ENCODE peak calls at places on chromosomes 11 and 22, in eight cellular contexts. S is stomach, M is spleen, L is HCT116, W is breast epithelium, A is GM23338, D is endothelial cell of umbilical vein, C is HepG2. I is an unnamed sample. For H3K4me1, the result is how much of the 10 kb centered on the place peaks cover.

GRCh38 chr11:32586576-32587190 is 3.1 kb downstream of the EIF3M start:
- DNase-seq in W (no peak), S (no peak), C (peak), D (peak), L (peak), M (no peak), A (peak), I (no peak)

GRCh38 chr11:133955945-133956421 is 785 bp downstream of the IGSF9B start:
- DNase-seq in S (no peak), C (no peak), L (no peak), A (peak), W (no peak), D (no peak), M (no peak), I (no peak)

GRCh38 chr11:103619480-103619879 is 417.0 kb upstream of the DDI1 start:
- DNase-seq in M (no peak), S (no peak), L (no peak), D (no peak), A (no peak), C (no peak), W (no peak), I (no peak)

GRCh38 chr11:37557990-37558389 is 960.0 kb upstream of the RAG2 start:
- DNase-seq in S (no peak), A (no peak), C (no peak), W (no peak), L (no peak), D (no peak), M (no peak), I (no peak)

GRCh38 chr11:68996376-68997123 is 15.8 kb upstream of the MRGPRD start:
- DNase-seq in D (no peak), L (no peak), C (no peak), W (peak), S (no peak), M (peak), A (no peak), I (no peak)

GRCh38 chr11:798093-798713 is at the start of gene SLC25A22:
- DNase-seq in A (peak), L (no peak), M (peak), S (peak), D (peak), W (peak), C (peak), I (peak)

GRCh38 chr22:35205956-35206355 is 51.3 kb upstream of the HMGXB4 start:
- DNase-seq in C (no peak), L (no peak), A (no peak), D (no peak), S (no peak), W (no peak), M (no peak), I (no peak)

GRCh38 chr11:43119275-43119970 is 192.4 kb upstream of the API5 start:
- DNase-seq in C (no peak), W (no peak), M (no peak), A (peak), D (no peak), S (no peak), L (no peak), I (no peak)

GRCh38 chr11:44502506-44502905 is 63.0 kb upstream of the CD82 start:
- DNase-seq in D (no peak), S (no peak), L (no peak), C (no peak), M (no peak), A (no peak), W (no peak), I (no peak)

GRCh38 chr11:18720811-18721575 is 5.0 kb downstream of the IGSF22 start:
- DNase-seq in C (no peak), W (peak), M (peak), L (peak), S (peak), D (peak), A (peak), I (peak)

GRCh38 chr11:47573321-47573720 is 5.4 kb downstream of the KBTBD4 start:
- DNase-seq in W (no peak), L (no peak), A (no peak), C (no peak), D (no peak), S (no peak), M (peak), I (no peak)

GRCh38 chr22:30609260-30610185 is 2.5 kb downstream of the TCN2 start:
- DNase-seq in M (no peak), D (peak), C (no peak), W (no peak), S (peak), A (peak), L (no peak), I (peak)

GRCh38 chr22:39908121-39908520 is 7.2 kb downstream of the GRAP2 start:
- DNase-seq in W (no peak), A (no peak), L (no peak), C (no peak), M (no peak), D (no peak), S (no peak), I (no peak)

GRCh38 chr11:35142481-35143207 is 3.7 kb downstream of the CD44 start:
- DNase-seq in S (no peak), A (peak), W (no peak), M (no peak), C (peak), L (no peak), D (peak), I (peak)

GRCh38 chr11:35144103-35144741 is 5.3 kb downstream of the CD44 start:
- DNase-seq in D (no peak), M (peak), A (no peak), S (peak), C (no peak), W (no peak), L (no peak), I (peak)

GRCh38 chr11:35144811-35145210 is 5.8 kb downstream of the CD44 start:
- DNase-seq in C (no peak), M (no peak), D (no peak), W (no peak), S (no peak), A (no peak), L (no peak), I (no peak)

GRCh38 chr11:35145249-35145648 is 6.3 kb downstream of the CD44 start:
- DNase-seq in D (no peak), C (no peak), S (peak), M (no peak), L (no peak), W (no peak), A (no peak), I (peak)

GRCh38 chr11:35143509-35144102 is 4.6 kb downstream of the CD44 start:
- DNase-seq in W (no peak), A (no peak), S (no peak), C (no peak), L (no peak), D (no peak), M (no peak), I (no peak)
- H3K4me3 ChIP-seq in W (peak), A (no peak), S (peak), C (no peak), L (peak), D (no peak), M (peak), I (no peak)

GRCh38 chr11:6474423-6474792 is 667 bp upstream of the TRIM3 start:
- DNase-seq in S (no peak), D (no peak), C (no peak), A (no peak), M (no peak), L (no peak), W (no peak), I (no peak)

GRCh38 chr11:6469599-6469998 is 4.1 kb downstream of the TRIM3 start:
- DNase-seq in C (no peak), L (no peak), W (no peak), A (no peak), M (no peak), D (no peak), S (no peak), I (no peak)

GRCh38 chr11:6472934-6473333 is 807 bp downstream of the TRIM3 start:
- DNase-seq in W (no peak), S (no peak), A (peak), L (no peak), M (no peak), D (no peak), C (no peak), I (no peak)

GRCh38 chr11:6473481-6474422 is at the start of gene TRIM3:
- DNase-seq in W (peak), M (peak), A (peak), D (peak), S (peak), L (peak), C (peak), I (peak)

DNA sequence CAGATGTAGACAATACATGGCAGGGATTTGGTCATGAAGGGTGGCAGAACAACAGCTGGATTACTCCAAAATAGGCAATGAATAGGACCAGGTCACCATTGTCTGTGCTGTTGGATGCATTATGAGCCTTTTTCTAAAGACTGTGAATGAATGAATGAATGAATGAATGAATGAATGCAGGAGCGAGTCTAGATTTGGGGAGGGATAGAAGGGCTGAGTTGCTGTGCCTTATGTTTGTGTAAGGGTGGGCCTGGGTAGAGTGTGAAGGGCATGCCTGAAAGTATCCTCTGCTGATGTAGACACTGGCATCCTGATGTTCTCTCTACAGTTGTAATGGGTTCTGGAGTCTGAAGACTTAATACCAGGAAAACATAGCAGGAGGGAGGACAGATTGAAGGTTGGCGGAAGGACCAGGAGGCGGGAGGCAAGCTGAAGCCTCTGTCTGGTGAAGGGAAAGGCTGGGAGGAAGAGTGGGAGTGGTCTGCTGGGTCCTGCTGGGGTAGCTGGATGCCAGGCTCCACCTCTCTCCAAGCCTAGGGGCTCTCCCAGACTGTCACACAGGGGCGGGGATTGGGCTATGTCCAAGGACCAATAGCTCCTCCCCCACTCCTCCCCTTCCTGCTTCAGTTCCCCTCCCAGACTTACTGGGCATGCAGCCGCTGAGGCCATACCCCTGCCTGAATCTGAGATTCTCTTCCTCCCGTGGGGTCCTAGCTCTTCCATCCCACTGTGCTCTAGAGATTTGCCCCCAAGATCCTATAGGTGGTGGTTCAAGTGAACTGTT is 4.8 kb downstream of the TRIM3 start:
- DNase-seq in L (peak), C (peak), W (peak), A (peak), M (peak), D (peak), S (peak), I (peak)
- TF ChIP-seq POLR2AphosphoS5 in L (peak), C (peak), W (no peak), A (peak), M (peak), D (no peak), S (no peak), I (peak)

GRCh38 chr22:16800358-16800757 is 24.9 kb downstream of the XKR3 start:
- DNase-seq in L (no peak), A (no peak), C (no peak), S (no peak), M (no peak), W (no peak), D (no peak), I (no peak)
- H3K4me1 ChIP-seq in L (under half), A (under half), C (under half), S (under half), M (under half), W (under half), D (under half), I (under half)

DNA sequence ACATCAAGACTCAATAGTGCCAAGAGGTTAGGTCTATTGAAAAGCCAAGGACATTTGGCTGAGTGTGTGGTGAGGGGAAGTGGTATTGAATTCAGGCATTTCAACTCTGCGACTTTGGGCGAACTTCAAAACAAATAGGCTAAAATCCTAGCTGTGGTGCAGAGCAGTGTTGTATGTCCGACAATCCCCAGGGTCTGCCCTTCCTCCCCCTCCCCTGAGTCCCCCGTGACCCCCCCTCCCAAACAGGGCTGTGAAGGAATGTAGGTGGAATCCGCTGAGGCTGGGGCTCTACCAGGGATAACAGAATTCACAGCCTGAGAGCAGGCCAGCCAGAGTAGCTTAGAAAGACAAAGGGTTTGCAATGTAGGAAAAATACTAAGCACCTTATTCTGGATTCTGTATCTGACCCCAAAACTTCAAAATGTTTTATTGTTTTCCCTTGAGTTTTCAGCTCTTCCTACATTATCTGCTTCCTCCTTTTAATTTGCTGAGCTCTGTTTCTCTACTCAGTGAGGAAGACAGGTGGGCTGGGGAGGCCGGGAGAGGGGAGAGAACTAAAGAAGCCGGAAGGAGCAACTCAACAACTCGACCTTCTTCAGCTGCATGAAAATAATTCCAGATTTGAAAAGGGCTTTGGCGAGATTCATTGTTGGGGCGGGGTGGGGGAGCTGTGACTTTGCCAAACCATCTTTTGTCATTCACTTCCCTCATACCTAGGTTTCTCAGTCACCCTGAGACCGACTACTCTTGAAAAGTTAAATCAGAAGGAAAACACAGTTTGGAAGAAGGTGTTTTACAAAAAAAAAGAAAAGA is 315.1 kb downstream of the BLID start:
- DNase-seq in C (no peak), S (no peak), A (peak), L (no peak), D (no peak), W (no peak), M (no peak), I (no peak)
- H3K4me3 ChIP-seq in C (no peak), S (no peak), A (peak), L (no peak), D (no peak), W (peak), M (no peak), I (no peak)

GRCh38 chr11:64888761-64889511 is 10.5 kb upstream of the EHD1 start:
- DNase-seq in D (no peak), C (peak), A (no peak), L (no peak), M (no peak), S (peak), W (no peak), I (peak)
- TF ChIP-seq POLR2AphosphoS5 in D (no peak), C (peak), A (no peak), L (no peak), M (no peak), S (no peak), W (no peak), I (peak)

GRCh38 chr11:2388431-2389024 is 11.4 kb downstream of the CD81 start:
- DNase-seq in C (no peak), D (no peak), S (no peak), M (no peak), W (no peak), L (no peak), A (no peak), I (no peak)
- H3K4me1 ChIP-seq in C (under half), D (under half), S (half or more), M (half or more), W (half or more), L (under half), A (under half), I (half or more)

GRCh38 chr11:20530942-20531703 is 68.3 kb upstream of the SLC6A5 start:
- DNase-seq in M (no peak), L (no peak), C (no peak), D (no peak), W (no peak), S (no peak), A (no peak), I (no peak)
- H3K4me3 ChIP-seq in M (no peak), L (no peak), C (no peak), D (no peak), W (no peak), S (no peak), A (no peak), I (no peak)

I was measured in transverse colon.